ENCODE peak calls at places on chromosomes 16 and 17, in four cellular contexts. One of them, this sample, is unnamed.
A peak's percentile ranks its signal among the peaks of the same experiment; 100 is the strongest.

GRCh38 chr16:78629173-78629572 is 529.7 kb downstream of the WWOX start:
- DNase-seq in gastrocnemius medialis: no peak
- DNase-seq in thoracic aorta: no peak
- DNase-seq in GM20000: no peak
- DNase-seq in this sample: no peak

GRCh38 chr16:77993586-77993985 is 28.8 kb upstream of the CLEC3A start:
- DNase-seq in thoracic aorta: no peak
- DNase-seq in GM20000: no peak
- DNase-seq in gastrocnemius medialis: no peak
- DNase-seq in this sample: no peak

GRCh38 chr17:46009681-46010596 is 10.9 kb downstream of the STH start:
- DNase-seq in gastrocnemius medialis: peak; percentile 44
- DNase-seq in GM20000: no peak
- DNase-seq in thoracic aorta: no peak
- DNase-seq in this sample: no peak

GRCh38 chr17:19546289-19547065 is 12.8 kb downstream of the SLC47A1 start:
- DNase-seq in gastrocnemius medialis: peak; percentile 50
- DNase-seq in thoracic aorta: no peak
- DNase-seq in GM20000: no peak
- DNase-seq in this sample: no peak

GRCh38 chr17:1108560-1108809 is 71.3 kb downstream of the ABR start:
- DNase-seq in GM20000: no peak
- DNase-seq in thoracic aorta: no peak
- DNase-seq in gastrocnemius medialis: no peak
- DNase-seq in this sample: no peak

GRCh38 chr17:38322156-38322779 is 21.5 kb downstream of the GPR179 start:
- DNase-seq in GM20000: peak; percentile 83
- DNase-seq in gastrocnemius medialis: peak; percentile 48
- DNase-seq in thoracic aorta: peak; percentile 12
- DNase-seq in this sample: no peak

GRCh38 chr16:24685539-24686432 is 43.7 kb upstream of the TNRC6A start:
- DNase-seq in gastrocnemius medialis: peak; percentile 41
- DNase-seq in thoracic aorta: peak; percentile 41
- DNase-seq in GM20000: no peak
- DNase-seq in this sample: peak; percentile 73

GRCh38 chr17:81019563-81020442 is 15.1 kb upstream of the BAIAP2 start:
- DNase-seq in thoracic aorta: no peak
- DNase-seq in GM20000: no peak
- DNase-seq in gastrocnemius medialis: no peak
- DNase-seq in this sample: no peak

GRCh38 chr16:54687043-54687655 is 243.5 kb upstream of the IRX5 start:
- DNase-seq in GM20000: no peak
- DNase-seq in gastrocnemius medialis: no peak
- DNase-seq in thoracic aorta: no peak
- DNase-seq in this sample: no peak

GRCh38 chr17:79023180-79023705 is 726 bp upstream of the C1QTNF1 start:
- DNase-seq in gastrocnemius medialis: peak; percentile 10
- DNase-seq in thoracic aorta: no peak
- DNase-seq in GM20000: no peak
- DNase-seq in this sample: no peak

GRCh38 chr16:70661534-70661917 is 15.2 kb downstream of the IL34 start:
- DNase-seq in GM20000: no peak
- DNase-seq in gastrocnemius medialis: no peak
- DNase-seq in thoracic aorta: no peak
- DNase-seq in this sample: no peak

GRCh38 chr16:30875881-30876791 is 17.7 kb downstream of the BCL7C start:
- DNase-seq in GM20000: peak; percentile 72
- DNase-seq in gastrocnemius medialis: no peak
- DNase-seq in thoracic aorta: no peak
- DNase-seq in this sample: no peak

GRCh38 chr17:46940692-46941404 is 17.9 kb downstream of the GOSR2 start:
- DNase-seq in gastrocnemius medialis: peak; percentile 61
- DNase-seq in GM20000: peak; percentile 79
- DNase-seq in thoracic aorta: no peak
- DNase-seq in this sample: peak; percentile 59

GRCh38 chr17:38919316-38920078 is 5.9 kb upstream of the LASP1NB start:
- DNase-seq in GM20000: no peak
- DNase-seq in gastrocnemius medialis: no peak
- DNase-seq in thoracic aorta: no peak
- DNase-seq in this sample: no peak

GRCh38 chr17:17693955-17694228 is 12.6 kb downstream of the RAI1 start:
- DNase-seq in thoracic aorta: no peak
- DNase-seq in gastrocnemius medialis: peak; percentile 41
- DNase-seq in GM20000: no peak
- DNase-seq in this sample: no peak

GRCh38 chr17:42521666-42522262 is 14.3 kb upstream of the NAGLU start:
- DNase-seq in GM20000: no peak
- DNase-seq in thoracic aorta: no peak
- DNase-seq in gastrocnemius medialis: no peak
- DNase-seq in this sample: no peak

GRCh38 chr17:57255776-57256681 is at the start of gene MSI2:
- DNase-seq in thoracic aorta: peak; percentile 83
- DNase-seq in GM20000: peak; percentile 92
- DNase-seq in gastrocnemius medialis: peak; percentile 94
- DNase-seq in this sample: peak; percentile 66

GRCh38 chr16:81522141-81522701 is 77.6 kb downstream of the CMIP start:
- DNase-seq in thoracic aorta: no peak
- DNase-seq in gastrocnemius medialis: no peak
- DNase-seq in GM20000: no peak
- DNase-seq in this sample: no peak

GRCh38 chr17:17769869-17770361 is 66.9 kb downstream of the SREBF1 start:
- DNase-seq in gastrocnemius medialis: no peak
- DNase-seq in thoracic aorta: no peak
- DNase-seq in GM20000: no peak
- DNase-seq in this sample: no peak

GRCh38 chr16:63442246-63442645 is 1406.0 kb upstream of the CDH8 start:
- DNase-seq in gastrocnemius medialis: no peak
- DNase-seq in GM20000: no peak
- DNase-seq in thoracic aorta: no peak
- DNase-seq in this sample: no peak

GRCh38 chr17:72273301-72274056 is 152.7 kb downstream of the SOX9 start:
- DNase-seq in gastrocnemius medialis: no peak
- DNase-seq in GM20000: no peak
- DNase-seq in thoracic aorta: no peak
- DNase-seq in this sample: no peak

GRCh38 chr17:63985387-63986140 is 12.6 kb upstream of the PRR29 start:
- DNase-seq in gastrocnemius medialis: no peak
- DNase-seq in thoracic aorta: no peak
- DNase-seq in GM20000: no peak
- DNase-seq in this sample: no peak
- TF ChIP-seq CTCF in gastrocnemius medialis: no peak
- TF ChIP-seq CTCF in thoracic aorta: no peak
- TF ChIP-seq CTCF in GM20000: no peak
- TF ChIP-seq CTCF in this sample: no peak

DNA sequence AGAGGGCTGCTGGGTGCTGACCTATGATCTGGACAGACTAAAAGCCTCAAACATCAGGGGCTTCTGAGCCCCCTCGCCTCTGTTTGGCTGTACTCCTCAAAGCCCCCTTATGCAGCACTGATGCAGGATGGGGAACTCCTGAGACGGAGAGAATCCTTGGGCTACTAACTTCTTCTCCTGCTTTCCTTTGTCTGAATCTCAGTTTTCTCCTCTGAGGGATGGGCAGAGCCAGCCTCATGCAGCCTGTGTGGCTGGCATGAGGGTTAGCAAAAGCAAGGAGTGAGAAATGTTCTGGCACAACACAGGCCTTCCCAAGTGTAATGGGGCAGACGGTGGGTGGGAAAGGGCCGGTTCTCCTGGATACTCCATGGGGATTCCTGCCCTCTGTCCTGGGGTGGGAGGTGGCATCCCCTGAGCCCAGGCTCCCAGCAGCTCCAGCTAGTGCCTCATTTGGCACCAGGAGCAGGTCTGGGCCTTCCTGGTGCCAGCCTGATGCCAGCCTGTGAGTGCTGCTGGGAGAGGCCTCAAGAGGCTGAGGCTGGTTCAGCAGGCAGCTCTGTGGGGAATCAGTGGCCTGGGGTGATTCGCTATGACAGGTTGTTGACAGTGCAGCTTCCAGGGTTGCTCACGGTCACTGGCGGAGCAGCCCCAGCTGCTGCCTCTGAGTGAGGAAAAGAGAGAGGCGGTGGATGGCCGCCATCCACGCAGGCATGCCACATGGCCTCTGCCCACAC is 4.0 kb upstream of the BRD7 start:
- DNase-seq in GM20000: no peak
- DNase-seq in thoracic aorta: peak; percentile 28
- DNase-seq in gastrocnemius medialis: peak; percentile 43
- DNase-seq in this sample: peak; percentile 18
- TF ChIP-seq CTCF in GM20000: no peak
- TF ChIP-seq CTCF in thoracic aorta: no peak
- TF ChIP-seq CTCF in gastrocnemius medialis: no peak
- TF ChIP-seq CTCF in this sample: no peak

GRCh38 chr17:4057731-4058130 is 85.1 kb downstream of the ZZEF1 start:
- DNase-seq in GM20000: no peak
- DNase-seq in thoracic aorta: no peak
- DNase-seq in gastrocnemius medialis: no peak
- DNase-seq in this sample: no peak

GRCh38 chr17:4059656-4060055 is 83.2 kb downstream of the ZZEF1 start:
- DNase-seq in gastrocnemius medialis: no peak
- DNase-seq in GM20000: no peak
- DNase-seq in thoracic aorta: no peak
- DNase-seq in this sample: no peak

GRCh38 chr17:4053596-4053995 is 89.2 kb downstream of the ZZEF1 start:
- DNase-seq in gastrocnemius medialis: no peak
- DNase-seq in thoracic aorta: no peak
- DNase-seq in GM20000: no peak
- DNase-seq in this sample: no peak

GRCh38 chr17:4049546-4049945 is 85.3 kb upstream of the ATP2A3 start:
- DNase-seq in thoracic aorta: no peak
- DNase-seq in GM20000: no peak
- DNase-seq in gastrocnemius medialis: no peak
- DNase-seq in this sample: no peak

DNA sequence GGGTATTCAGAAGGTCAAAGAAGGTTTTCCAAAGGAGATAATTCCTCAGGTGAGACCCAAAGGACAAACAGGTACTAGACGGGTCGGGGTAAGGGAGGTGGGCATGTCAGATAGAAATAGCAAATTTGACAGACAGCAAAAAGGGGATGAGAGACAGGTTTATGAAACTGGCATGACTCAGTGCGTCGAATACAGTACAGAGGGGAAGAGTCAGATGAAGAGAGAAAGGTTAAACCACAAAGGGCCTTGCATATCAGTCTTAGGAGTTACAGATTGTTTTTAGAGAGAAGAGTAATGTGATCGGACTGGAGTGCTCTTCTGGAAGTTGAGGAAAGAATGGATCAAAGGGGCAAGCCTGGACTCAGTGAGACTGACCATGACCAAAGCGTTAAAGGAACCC is 88.4 kb downstream of the ZZEF1 start:
- DNase-seq in GM20000: no peak
- DNase-seq in thoracic aorta: no peak
- DNase-seq in gastrocnemius medialis: no peak
- DNase-seq in this sample: no peak
- TF ChIP-seq CTCF in GM20000: no peak
- TF ChIP-seq CTCF in thoracic aorta: no peak
- TF ChIP-seq CTCF in gastrocnemius medialis: no peak
- TF ChIP-seq CTCF in this sample: no peak

GRCh38 chr17:74892974-74893911 is at the start of gene FADS6:
- DNase-seq in gastrocnemius medialis: no peak
- DNase-seq in thoracic aorta: no peak
- DNase-seq in GM20000: no peak
- DNase-seq in this sample: no peak

GRCh38 chr17:74888440-74888839 is 5.0 kb downstream of the FADS6 start:
- DNase-seq in thoracic aorta: no peak
- DNase-seq in gastrocnemius medialis: no peak
- DNase-seq in GM20000: no peak
- DNase-seq in this sample: no peak

GRCh38 chr17:74890554-74890953 is 2.9 kb downstream of the FADS6 start:
- DNase-seq in GM20000: no peak
- DNase-seq in gastrocnemius medialis: no peak
- DNase-seq in thoracic aorta: no peak
- DNase-seq in this sample: no peak

GRCh38 chr17:74893936-74894671 is 671 bp upstream of the FADS6 start:
- DNase-seq in GM20000: no peak
- DNase-seq in thoracic aorta: no peak
- DNase-seq in gastrocnemius medialis: no peak
- DNase-seq in this sample: no peak

GRCh38 chr17:74892013-74892841 is 1.2 kb downstream of the FADS6 start:
- DNase-seq in gastrocnemius medialis: no peak
- DNase-seq in GM20000: no peak
- DNase-seq in thoracic aorta: no peak
- DNase-seq in this sample: no peak
- TF ChIP-seq CTCF in gastrocnemius medialis: no peak
- TF ChIP-seq CTCF in GM20000: no peak
- TF ChIP-seq CTCF in thoracic aorta: no peak
- TF ChIP-seq CTCF in this sample: no peak

DNA sequence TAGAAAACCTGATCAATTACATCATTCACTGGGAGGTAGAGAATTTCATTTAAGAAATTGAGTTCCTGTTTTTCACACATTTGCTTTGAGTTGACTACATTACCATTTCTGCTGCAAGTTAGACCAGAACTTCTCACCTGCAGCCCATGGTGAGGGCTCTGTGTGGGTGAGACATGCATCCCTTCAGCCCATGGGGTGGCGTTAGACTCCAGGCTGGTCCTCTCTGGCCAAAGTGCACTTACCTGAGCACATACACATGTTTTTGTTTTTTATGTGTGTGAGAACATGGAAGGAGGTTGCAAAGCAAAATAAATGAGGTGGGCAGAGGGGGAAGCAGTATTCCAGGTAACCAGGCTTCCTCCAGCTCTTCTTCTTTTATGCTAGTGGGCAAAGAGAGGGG is 470.2 kb downstream of the PMP22 start:
- DNase-seq in thoracic aorta: no peak
- DNase-seq in GM20000: no peak
- DNase-seq in gastrocnemius medialis: no peak
- DNase-seq in this sample: no peak
- TF ChIP-seq CTCF in thoracic aorta: no peak
- TF ChIP-seq CTCF in GM20000: no peak
- TF ChIP-seq CTCF in gastrocnemius medialis: no peak
- TF ChIP-seq CTCF in this sample: no peak

DNA sequence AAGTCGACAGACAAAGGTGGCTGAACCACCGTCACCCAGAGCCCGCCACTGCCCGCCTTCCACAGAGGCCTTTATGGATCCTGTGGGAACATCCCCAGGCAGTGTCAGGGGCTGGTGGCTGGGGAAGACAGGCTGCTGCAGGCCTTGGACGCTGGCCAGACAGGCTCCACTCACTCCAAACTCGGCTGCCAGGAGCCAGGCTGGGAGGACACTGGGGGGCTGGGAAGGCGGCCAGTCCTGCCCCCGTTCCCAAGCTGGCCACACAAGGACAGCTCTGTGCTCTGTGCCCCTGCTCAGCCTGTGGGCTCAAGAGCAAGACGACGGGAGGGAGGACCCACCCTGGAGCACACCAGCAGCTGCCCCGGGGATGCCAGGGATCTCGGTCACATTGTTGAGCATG is 7.6 kb upstream of the LCAT start:
- DNase-seq in thoracic aorta: no peak
- DNase-seq in GM20000: no peak
- DNase-seq in gastrocnemius medialis: no peak
- DNase-seq in this sample: no peak
- TF ChIP-seq CTCF in thoracic aorta: no peak
- TF ChIP-seq CTCF in GM20000: no peak
- TF ChIP-seq CTCF in gastrocnemius medialis: no peak
- TF ChIP-seq CTCF in this sample: no peak

This sample was measured in HFFc6.